ENCODE peak calls at places on chromosomes 5 and 9, in eight cellular contexts. J is right atrium auricular region, K is breast epithelium, T is heart right ventricle, S is hepatocyte, I is uterus, H is Peyer's patch, Q is prostate gland. Z is an unnamed sample. For H3K4me1, the result is how much of the 10 kb centered on the place peaks cover.

GRCh38 chr9:88174324-88174723 is 36.0 kb upstream of the SPATA31C2 start:
- DNase-seq in T (no peak), I (no peak), H (no peak), K (no peak), J (no peak), S (peak), Q (no peak), Z (no peak)

GRCh38 chr5:1787472-1788047 is 12.1 kb downstream of the MRPL36 start:
- DNase-seq in I (peak), J (no peak), Q (no peak), T (no peak), K (no peak), H (no peak), S (no peak), Z (no peak)

GRCh38 chr5:110957934-110958333 is 113.6 kb upstream of the TSLP start:
- DNase-seq in H (no peak), J (no peak), I (no peak), T (no peak), K (no peak), Q (no peak), S (no peak), Z (no peak)

GRCh38 chr9:114592356-114592755 is 4.8 kb downstream of the ATP6V1G1 start:
- DNase-seq in T (no peak), H (peak), Q (peak), S (no peak), J (no peak), K (no peak), I (no peak), Z (no peak)

GRCh38 chr5:67880358-67880810 is 335.2 kb upstream of the PIK3R1 start:
- DNase-seq in K (no peak), T (no peak), S (peak), I (no peak), Q (no peak), J (no peak), H (no peak), Z (peak)

GRCh38 chr9:86734762-86735161 is 212.5 kb downstream of the GAS1 start:
- DNase-seq in Q (no peak), I (no peak), S (no peak), K (no peak), H (no peak), J (no peak), T (no peak), Z (no peak)

GRCh38 chr5:127930311-127930710 is 153.3 kb upstream of the SLC12A2 start:
- DNase-seq in T (no peak), K (no peak), I (no peak), H (no peak), Q (no peak), J (no peak), S (no peak), Z (no peak)

GRCh38 chr9:974064-974992 is 2.1 kb upstream of the DMRT3 start:
- DNase-seq in Q (no peak), K (no peak), J (no peak), I (no peak), S (no peak), H (no peak), T (no peak), Z (no peak)

GRCh38 chr5:10227396-10227795 is 22.3 kb downstream of the ATPSCKMT start:
- DNase-seq in T (no peak), I (no peak), J (no peak), H (no peak), K (no peak), S (no peak), Q (no peak), Z (no peak)

GRCh38 chr9:121527371-121527770 is 27.7 kb upstream of the GGTA1 start:
- DNase-seq in Q (no peak), T (peak), J (no peak), I (no peak), H (no peak), K (no peak), S (no peak), Z (no peak)
- TF ChIP-seq CTCF in Q (no peak), T (no peak), J (no peak), I (no peak), H (no peak), K (no peak), S (no peak), Z (no peak)

GRCh38 chr9:126532951-126533910 is 80.5 kb upstream of the LMX1B start:
- DNase-seq in I (no peak), H (peak), Q (no peak), J (no peak), S (no peak), T (no peak), K (no peak), Z (no peak)
- H3K4me1 ChIP-seq in I (under half), H (under half), Q (under half), J (under half), S (under half), T (under half), K (under half), Z (under half)

DNA sequence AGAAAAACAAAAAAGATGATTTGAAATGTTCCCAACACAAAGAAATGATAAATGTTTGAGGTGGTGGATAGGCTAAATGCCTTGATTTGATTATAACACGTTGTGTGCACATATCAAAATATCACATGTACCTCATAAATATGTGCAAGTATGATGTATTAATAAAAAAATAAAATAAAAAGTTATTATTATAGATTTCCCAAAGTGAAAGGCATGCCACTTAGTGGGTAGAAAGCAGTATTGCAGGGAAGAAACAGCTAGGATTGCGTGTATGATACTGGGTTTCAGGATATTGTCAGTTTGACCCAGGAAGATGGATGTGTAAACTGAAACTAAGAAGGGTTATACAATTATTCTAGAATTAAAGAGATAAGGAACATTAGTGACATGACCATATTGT is 3.6 kb upstream of the TMEM38B start:
- DNase-seq in T (no peak), H (no peak), J (no peak), Q (no peak), I (no peak), K (no peak), S (no peak), Z (no peak)
- TF ChIP-seq CTCF in T (no peak), H (peak), J (peak), Q (peak), I (no peak), K (no peak), S (peak), Z (peak)

DNA sequence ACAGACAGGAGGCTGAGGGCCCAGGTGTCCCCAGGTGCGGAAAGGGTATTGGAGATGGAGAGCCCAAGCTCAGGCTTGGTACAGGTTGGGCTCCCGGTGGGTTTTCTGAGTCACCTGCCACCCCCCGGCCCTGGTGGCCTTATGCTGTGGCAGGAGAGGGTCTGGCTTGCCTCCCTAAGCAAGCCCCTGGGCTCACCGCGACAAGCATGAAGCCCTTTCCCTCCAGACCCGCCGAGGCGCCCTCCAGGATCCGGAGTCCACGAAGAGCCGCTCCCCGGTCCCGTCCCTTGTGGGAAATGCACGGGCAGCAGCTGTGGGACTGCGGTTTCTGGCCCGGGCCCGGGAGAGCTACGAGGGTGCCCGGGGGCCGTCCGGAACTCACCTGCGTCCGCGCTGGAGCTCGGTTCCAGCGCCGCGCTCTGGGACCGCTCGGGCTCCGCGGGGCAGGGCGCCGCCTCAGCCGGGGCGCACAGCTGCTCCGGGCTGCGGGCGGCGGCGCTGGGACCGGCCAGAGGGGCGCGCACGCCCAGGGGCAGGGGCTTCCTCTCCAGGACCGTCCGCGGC is 767 bp downstream of the SAPCD2 start:
- DNase-seq in Q (no peak), I (no peak), H (no peak), T (peak), S (no peak), J (no peak), K (no peak), Z (no peak)
- H3K4me1 ChIP-seq in Q (under half), I (under half), H (under half), T (under half), S (under half), J (under half), K (under half), Z (under half)

GRCh38 chr5:73985145-73985544 is 359.1 kb downstream of the ARHGEF28 start:
- DNase-seq in J (no peak), S (peak), H (no peak), Q (no peak), K (peak), T (no peak), I (no peak), Z (no peak)
- TF ChIP-seq CTCF in J (peak), S (peak), H (peak), Q (peak), K (peak), T (no peak), I (no peak), Z (no peak)

GRCh38 chr5:150488519-150489357 is 19.2 kb upstream of the NDST1 start:
- DNase-seq in I (peak), Q (peak), J (peak), H (no peak), T (peak), K (peak), S (no peak), Z (no peak)
- H3K4me1 ChIP-seq in I (under half), Q (under half), J (half or more), H (under half), T (half or more), K (under half), S (half or more), Z (under half)

GRCh38 chr5:176609724-176610429 is at the start of gene GPRIN1:
- DNase-seq in T (peak), S (peak), K (no peak), H (peak), J (no peak), Q (no peak), I (no peak), Z (peak)

GRCh38 chr5:176606875-176607274 is 3.1 kb downstream of the GPRIN1 start:
- DNase-seq in H (no peak), I (no peak), J (no peak), K (no peak), Q (no peak), S (no peak), T (no peak), Z (no peak)

GRCh38 chr5:176610430-176610763 is 441 bp upstream of the GPRIN1 start:
- DNase-seq in Q (no peak), S (no peak), H (no peak), T (no peak), I (no peak), K (no peak), J (no peak), Z (no peak)

GRCh38 chr5:176608142-176608705 is 1.7 kb downstream of the GPRIN1 start:
- DNase-seq in K (no peak), H (no peak), T (no peak), Q (no peak), S (no peak), I (no peak), J (no peak), Z (no peak)

GRCh38 chr5:176608937-176609723 is 826 bp downstream of the GPRIN1 start:
- DNase-seq in T (no peak), Q (no peak), H (no peak), J (no peak), S (no peak), K (no peak), I (no peak), Z (no peak)
- TF ChIP-seq CTCF in T (no peak), Q (no peak), H (no peak), J (no peak), S (no peak), K (no peak), I (no peak), Z (no peak)

DNA sequence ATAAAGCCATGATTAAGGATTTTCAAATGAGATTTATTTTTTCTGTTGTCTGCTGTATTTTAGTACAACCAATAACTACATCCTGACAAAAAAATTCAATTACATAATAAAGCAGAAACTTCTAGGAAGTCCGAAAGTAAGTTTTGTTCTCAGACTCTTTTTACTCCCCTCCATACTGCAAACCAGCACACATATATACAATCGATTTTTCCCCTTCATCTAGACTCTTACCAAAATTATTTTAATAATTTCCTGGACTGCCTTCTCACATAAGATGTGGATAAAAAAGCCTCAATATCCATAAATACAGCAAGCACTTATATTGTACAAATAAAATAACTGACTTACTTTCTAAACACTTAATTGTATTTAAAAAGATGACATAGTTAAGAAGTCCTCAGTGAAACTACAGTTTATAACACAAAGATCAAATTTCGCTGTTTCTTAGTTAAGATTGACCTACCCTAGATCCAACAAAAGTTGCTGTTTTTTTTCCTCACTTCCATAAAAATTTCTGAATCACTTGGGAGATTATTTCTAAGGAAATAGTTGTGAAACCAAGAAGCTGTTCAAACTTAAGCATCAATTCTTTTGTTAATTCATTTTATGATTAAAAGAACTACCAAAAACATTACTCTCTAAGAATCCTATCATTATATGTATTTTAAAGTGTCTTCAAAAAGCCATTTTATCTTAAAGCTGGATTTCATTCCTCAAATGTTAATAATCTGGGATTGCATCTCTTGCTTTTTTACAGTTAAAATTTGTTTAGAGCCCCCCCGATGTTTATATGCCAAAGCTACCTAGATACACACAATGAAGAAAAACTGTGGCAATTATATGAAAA is 74.7 kb upstream of the IFNE start:
- DNase-seq in T (no peak), S (no peak), Q (no peak), H (no peak), I (no peak), J (no peak), K (no peak), Z (no peak)
- H3K4me1 ChIP-seq in T (under half), S (under half), Q (under half), H (under half), I (under half), J (under half), K (under half), Z (under half)

DNA sequence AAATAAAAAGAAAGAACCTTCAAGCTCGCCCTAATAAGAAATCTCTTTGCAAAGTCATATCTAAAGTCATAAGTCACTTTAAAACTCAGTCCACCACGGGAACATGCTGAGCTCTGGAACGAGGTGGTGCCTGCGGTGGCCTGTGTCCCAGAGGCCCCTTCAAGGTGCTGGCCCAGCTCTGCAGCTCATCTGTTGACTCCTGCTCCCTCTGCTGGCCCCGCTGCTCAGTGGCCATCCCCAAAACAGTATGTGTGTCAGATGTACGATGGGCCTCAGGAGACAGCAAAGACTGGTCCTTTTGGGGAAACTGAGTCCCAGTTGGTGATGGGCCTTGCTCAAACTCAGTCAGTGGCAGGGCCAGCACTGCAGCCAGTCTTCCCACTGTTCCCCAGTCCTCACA is 22.8 kb upstream of the FOXB2 start:
- DNase-seq in S (peak), Q (no peak), T (peak), I (peak), H (peak), K (no peak), J (peak), Z (no peak)
- TF ChIP-seq CTCF in S (peak), Q (peak), T (no peak), I (peak), H (peak), K (no peak), J (peak), Z (peak)

Z was measured in colonic mucosa.